ENCODE peak calls at places on chromosome 22, in nine cellular contexts. H is astrocyte of the cerebellum, K is adipocyte, C is AG04450, W is retinal pigment epithelial cell, O is fibroblast of mammary gland, B is aorta, Q is right lobe of liver, D is GM23338. T is an unnamed sample.

GRCh38 chr22:33006220-33006954 is 51.8 kb downstream of the SYN3 start:
- DNase-seq in H (no peak), K (no peak), C (no peak), W (no peak), O (no peak), B (no peak), Q (peak), D (no peak), T (no peak)

GRCh38 chr22:22576244-22576988 is 17.4 kb upstream of the PRAME start:
- DNase-seq in H (peak), K (peak), C (no peak), W (no peak), O (peak), B (peak), Q (peak), D (peak), T (no peak)

GRCh38 chr22:32204211-32204855 is 540 bp downstream of the RFPL2 start:
- DNase-seq in H (no peak), K (no peak), C (no peak), W (no peak), O (no peak), B (no peak), Q (no peak), D (peak), T (no peak)

GRCh38 chr22:29713156-29713715 is 6.6 kb upstream of the CABP7 start:
- DNase-seq in H (no peak), K (no peak), C (no peak), W (no peak), O (no peak), B (no peak), Q (no peak), D (no peak), T (no peak)

GRCh38 chr22:22507743-22508273 is 734 bp downstream of the ZNF280B start:
- DNase-seq in H (no peak), K (peak), C (no peak), W (no peak), O (no peak), B (no peak), Q (no peak), D (peak), T (no peak)

GRCh38 chr22:47445212-47445611 is 682.8 kb downstream of the TBC1D22A start:
- DNase-seq in H (no peak), K (no peak), C (no peak), W (no peak), O (no peak), B (no peak), Q (no peak), D (no peak), T (no peak)

GRCh38 chr22:48651981-48652538 is 1175.6 kb downstream of the BRD1 start:
- DNase-seq in H (no peak), K (no peak), C (no peak), W (no peak), O (no peak), B (no peak), Q (no peak), D (no peak), T (no peak)

GRCh38 chr22:27487600-27488450 is 313.7 kb downstream of the MN1 start:
- DNase-seq in H (peak), K (peak), C (no peak), W (no peak), O (peak), B (no peak), Q (peak), D (no peak), T (no peak)

GRCh38 chr22:33962409-33962808 is 42.1 kb upstream of the LARGE1 start:
- DNase-seq in H (no peak), K (no peak), C (no peak), W (no peak), O (no peak), B (no peak), Q (no peak), D (no peak), T (no peak)

GRCh38 chr22:39207141-39208012 is 37.4 kb downstream of the PDGFB start:
- DNase-seq in H (no peak), K (no peak), C (no peak), W (no peak), O (no peak), B (peak), Q (no peak), D (no peak), T (no peak)

GRCh38 chr22:29509298-29509697 is 29.3 kb downstream of the NEFH start:
- DNase-seq in H (no peak), K (no peak), C (no peak), W (no peak), O (no peak), B (no peak), Q (no peak), D (no peak), T (no peak)

GRCh38 chr22:39458443-39459083 is 1.8 kb downstream of the MGAT3 start:
- DNase-seq in H (no peak), K (no peak), C (no peak), W (no peak), O (no peak), B (no peak), Q (no peak), D (no peak), T (no peak)

GRCh38 chr22:29332886-29333496 is 17.5 kb upstream of the RASL10A start:
- DNase-seq in H (no peak), K (no peak), C (no peak), W (no peak), O (peak), B (no peak), Q (no peak), D (no peak), T (no peak)

GRCh38 chr22:49838771-49839717 is 11.4 kb upstream of the BRD1 start:
- DNase-seq in H (no peak), K (no peak), C (no peak), W (no peak), O (no peak), B (peak), Q (no peak), D (peak), T (no peak)

GRCh38 chr22:50729391-50730012 is 8.5 kb upstream of the ACR start:
- DNase-seq in H (no peak), K (no peak), C (no peak), W (no peak), O (no peak), B (peak), Q (no peak), D (peak), T (no peak)

GRCh38 chr22:41831383-41831782 is 1.5 kb upstream of the SREBF2 start:
- DNase-seq in H (no peak), K (peak), C (no peak), W (no peak), O (peak), B (peak), Q (no peak), D (no peak), T (no peak)

GRCh38 chr22:39820266-39820665 is 73.3 kb downstream of the ENTHD1 start:
- DNase-seq in H (peak), K (peak), C (peak), W (peak), O (peak), B (no peak), Q (no peak), D (no peak), T (peak)

GRCh38 chr22:45013138-45013537 is 3.3 kb upstream of the PHF21B start:
- DNase-seq in H (no peak), K (no peak), C (no peak), W (no peak), O (no peak), B (no peak), Q (no peak), D (no peak), T (no peak)

GRCh38 chr22:29055192-29055830 is 6.3 kb downstream of the C22orf31 start:
- DNase-seq in H (no peak), K (no peak), C (no peak), W (no peak), O (no peak), B (no peak), Q (no peak), D (peak), T (no peak)

GRCh38 chr22:25097006-25097405 is 102.7 kb upstream of the CRYBB3 start:
- DNase-seq in H (no peak), K (no peak), C (no peak), W (no peak), O (no peak), B (no peak), Q (no peak), D (no peak), T (no peak)

GRCh38 chr22:21064917-21065864 is 19.4 kb downstream of the LRRC74B start:
- DNase-seq in H (no peak), K (peak), C (no peak), W (no peak), O (no peak), B (peak), Q (no peak), D (no peak), T (no peak)

GRCh38 chr22:43777204-43777671 is 34.9 kb downstream of the EFCAB6 start:
- DNase-seq in H (no peak), K (peak), C (peak), W (no peak), O (peak), B (no peak), Q (no peak), D (no peak), T (peak)

GRCh38 chr22:41976070-41976901 is 7.0 kb downstream of the SEPTIN3 start:
- DNase-seq in H (no peak), K (peak), C (no peak), W (no peak), O (no peak), B (no peak), Q (peak), D (peak), T (no peak)

GRCh38 chr22:19440411-19441195 is 6.9 kb downstream of the C22orf39 start:
- DNase-seq in H (no peak), K (no peak), C (no peak), W (no peak), O (no peak), B (no peak), Q (peak), D (no peak), T (no peak)

GRCh38 chr22:24450600-24450999 is 23.2 kb downstream of the ADORA2A start:
- DNase-seq in H (no peak), K (no peak), C (no peak), W (peak), O (no peak), B (no peak), Q (no peak), D (no peak), T (no peak)

GRCh38 chr22:39417641-39418040 is 18.1 kb downstream of the TAB1 start:
- DNase-seq in H (no peak), K (no peak), C (no peak), W (no peak), O (no peak), B (no peak), Q (no peak), D (no peak), T (no peak)

GRCh38 chr22:30390974-30391691 is 3.9 kb upstream of the RNF215 start:
- DNase-seq in H (peak), K (peak), C (peak), W (peak), O (peak), B (peak), Q (peak), D (peak), T (peak)

GRCh38 chr22:42317691-42318547 is 47.5 kb upstream of the TCF20 start:
- DNase-seq in H (no peak), K (no peak), C (no peak), W (no peak), O (no peak), B (no peak), Q (no peak), D (peak), T (no peak)

GRCh38 chr22:40385041-40385782 is 14.8 kb downstream of the SGSM3 start:
- DNase-seq in H (no peak), K (no peak), C (no peak), W (no peak), O (no peak), B (no peak), Q (no peak), D (no peak), T (no peak)

GRCh38 chr22:32712644-32713355 is 88.7 kb upstream of the TIMP3 start:
- DNase-seq in H (no peak), K (no peak), C (no peak), W (no peak), O (peak), B (no peak), Q (no peak), D (no peak), T (no peak)

GRCh38 chr22:20015971-20016733 is 471 bp downstream of the ARVCF start:
- DNase-seq in H (no peak), K (peak), C (no peak), W (no peak), O (no peak), B (peak), Q (peak), D (peak), T (no peak)

GRCh38 chr22:19510919-19511341 is 13.3 kb downstream of the CLDN5 start:
- DNase-seq in H (no peak), K (no peak), C (no peak), W (no peak), O (no peak), B (no peak), Q (no peak), D (no peak), T (no peak)

GRCh38 chr22:44050766-44051747 is 27.0 kb downstream of the PARVB start:
- DNase-seq in H (no peak), K (no peak), C (no peak), W (no peak), O (no peak), B (no peak), Q (no peak), D (no peak), T (no peak)

GRCh38 chr22:31603081-31603525 is 58.9 kb downstream of the PISD start:
- DNase-seq in H (no peak), K (no peak), C (no peak), W (no peak), O (no peak), B (no peak), Q (no peak), D (no peak), T (peak)

GRCh38 chr22:44648821-44649566 is 53.0 kb upstream of the PRR5 start:
- DNase-seq in H (no peak), K (peak), C (peak), W (no peak), O (peak), B (peak), Q (no peak), D (no peak), T (no peak)

GRCh38 chr22:22833488-22833887 is 54.1 kb upstream of the IGLL5 start:
- DNase-seq in H (no peak), K (no peak), C (no peak), W (no peak), O (no peak), B (no peak), Q (no peak), D (no peak), T (no peak)

GRCh38 chr22:49847751-49848689 is 5.6 kb upstream of the ZBED4 start:
- DNase-seq in H (no peak), K (peak), C (no peak), W (no peak), O (no peak), B (peak), Q (peak), D (peak), T (no peak)

DNA sequence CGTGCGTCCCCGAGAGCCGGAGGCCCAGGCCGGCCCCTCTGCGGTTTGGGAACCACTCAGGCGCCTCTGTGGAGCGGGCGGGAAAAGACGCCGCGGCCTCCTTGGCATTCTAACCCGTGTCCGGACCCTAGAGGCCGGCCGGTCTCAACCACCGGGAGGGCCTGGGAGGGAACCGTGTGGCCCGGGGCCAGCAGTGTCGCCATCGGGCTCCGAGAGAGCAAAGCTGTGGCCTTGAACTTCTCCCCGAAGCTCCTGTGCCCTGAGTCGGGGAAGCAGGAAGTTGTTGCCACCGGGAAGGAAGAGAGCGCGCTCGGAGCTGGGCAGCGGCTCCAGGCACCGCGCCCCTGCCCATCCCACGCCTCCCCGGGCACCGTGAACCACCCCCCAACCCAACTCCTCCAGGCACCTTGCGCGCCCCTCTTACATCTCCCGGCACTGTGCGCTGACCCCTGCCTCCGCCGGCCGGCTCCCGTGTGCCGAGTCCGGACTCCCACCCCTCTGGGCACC is 80.1 kb upstream of the PPARA start:
- DNase-seq in H (no peak), K (peak), C (no peak), W (no peak), O (peak), B (peak), Q (peak), D (peak), T (no peak)
- H3K4me3 ChIP-seq in H (peak), K (peak), C (peak), W (peak), O (peak), B (peak), Q (peak), D (peak), T (peak)

GRCh38 chr22:17368727-17369552 is at the start of gene CECR2:
- DNase-seq in H (no peak), K (peak), C (no peak), W (no peak), O (no peak), B (no peak), Q (peak), D (peak), T (no peak)
- H3K4me3 ChIP-seq in H (peak), K (peak), C (no peak), W (peak), O (no peak), B (peak), Q (peak), D (peak), T (peak)

DNA sequence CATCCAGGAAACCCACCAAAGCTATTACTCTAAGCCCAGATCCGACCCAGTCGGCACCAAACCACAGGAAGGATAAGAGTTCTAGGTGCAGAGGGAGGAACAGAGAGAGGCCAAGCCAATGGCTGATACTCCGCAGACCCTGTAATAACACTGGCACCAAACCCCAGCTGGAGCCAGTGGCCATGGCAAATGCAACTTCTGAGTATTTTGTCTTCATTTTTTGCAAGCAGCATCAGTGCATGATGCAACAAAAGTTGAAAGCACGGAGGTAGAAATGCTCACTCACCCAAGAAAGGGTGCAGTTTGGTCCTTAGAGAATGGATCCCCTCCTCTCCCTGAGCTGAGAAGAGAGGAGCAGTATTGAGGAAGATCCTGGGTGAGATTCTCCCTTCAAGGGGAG is 2.8 kb downstream of the TMEM121B start:
- DNase-seq in H (no peak), K (no peak), C (no peak), W (no peak), O (no peak), B (no peak), Q (no peak), D (no peak), T (no peak)
- H3K4me3 ChIP-seq in H (no peak), K (no peak), C (no peak), W (no peak), O (no peak), B (no peak), Q (no peak), D (no peak), T (no peak)

GRCh38 chr22:38073150-38074130 is 10.5 kb downstream of the SLC16A8 start:
- DNase-seq in H (no peak), K (no peak), C (no peak), W (no peak), O (no peak), B (peak), Q (no peak), D (no peak), T (no peak)

GRCh38 chr22:38072322-38073149 is 11.4 kb downstream of the SLC16A8 start:
- DNase-seq in H (no peak), K (no peak), C (no peak), W (no peak), O (no peak), B (peak), Q (peak), D (no peak), T (no peak)

GRCh38 chr22:38069372-38070249 is 12.4 kb downstream of the PICK1 start:
- DNase-seq in H (no peak), K (peak), C (peak), W (no peak), O (peak), B (peak), Q (peak), D (peak), T (no peak)

GRCh38 chr22:38070250-38070921 is 13.2 kb downstream of the PICK1 start:
- DNase-seq in H (no peak), K (no peak), C (no peak), W (no peak), O (no peak), B (no peak), Q (no peak), D (no peak), T (no peak)

DNA sequence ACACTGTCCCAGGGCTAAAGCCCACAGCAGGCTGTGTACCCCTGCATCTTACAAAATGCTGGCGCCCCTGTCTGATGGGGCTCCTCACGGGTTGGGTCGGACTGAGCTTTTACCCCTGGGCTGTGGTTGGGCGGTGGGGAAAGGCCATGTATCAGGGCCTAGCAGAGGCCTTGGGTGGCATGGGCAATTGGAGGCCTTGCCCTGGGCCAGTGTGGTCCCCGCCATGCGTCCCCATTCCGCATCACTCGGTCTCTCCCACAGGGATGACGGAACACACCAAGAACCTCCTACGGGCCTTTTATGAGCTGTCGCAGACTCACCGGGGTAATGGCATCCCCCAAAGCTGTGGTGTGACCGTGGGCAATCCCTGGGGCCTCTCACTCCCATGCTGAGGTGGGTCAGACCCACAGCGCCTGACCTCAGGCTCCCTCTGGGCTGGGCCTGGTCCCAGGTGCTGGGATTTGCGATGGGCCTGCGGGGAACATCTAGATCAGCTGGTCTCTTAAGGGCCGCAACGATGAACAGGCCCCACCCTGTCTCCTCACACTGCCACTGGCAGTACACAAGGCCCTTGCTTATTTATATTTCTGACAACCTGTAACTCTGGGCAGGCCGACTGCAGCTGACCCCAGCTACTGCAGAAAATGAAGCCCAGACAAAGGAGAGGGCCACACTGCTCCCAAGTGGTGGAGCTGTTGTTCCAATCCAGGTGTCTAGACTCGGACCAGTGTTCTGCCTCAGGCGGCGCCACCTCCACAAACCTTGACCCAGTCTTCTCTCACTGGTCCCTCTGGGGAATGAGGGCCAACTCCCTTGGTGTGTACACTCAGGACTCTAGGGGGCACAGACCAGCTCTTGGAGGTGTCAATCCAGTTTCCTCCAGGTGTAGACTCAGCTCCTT is 12.3 kb downstream of the SLC16A8 start:
- DNase-seq in H (no peak), K (no peak), C (no peak), W (no peak), O (no peak), B (peak), Q (peak), D (no peak), T (no peak)
- H3K4me3 ChIP-seq in H (no peak), K (no peak), C (no peak), W (no peak), O (no peak), B (no peak), Q (no peak), D (no peak), T (no peak)